ENCODE peak calls at places on chromosomes 3 and 15, in four cellular contexts. M, S, A and K are unnamed samples.

GRCh38 chr15:74334127-74334526 is 33.3 kb downstream of the CYP11A1 start:
- DNase-seq in S (no peak), A (no peak), M (no peak), K (no peak)

GRCh38 chr3:143158549-143158988 is 39.0 kb downstream of the CHST2 start:
- DNase-seq in A (no peak), S (no peak), M (no peak), K (no peak)

GRCh38 chr15:93451265-93451664 is 362.3 kb upstream of the RGMA start:
- DNase-seq in M (no peak), S (no peak), A (no peak), K (no peak)

GRCh38 chr3:10974746-10975375 is 17.7 kb upstream of the SLC6A1 start:
- DNase-seq in A (no peak), M (no peak), S (no peak), K (no peak)

GRCh38 chr15:52651114-52651513 is 28.1 kb downstream of the ATOSA start:
- DNase-seq in M (no peak), A (no peak), S (no peak), K (no peak)

GRCh38 chr3:151538706-151539403 is 78.0 kb upstream of the IGSF10 start:
- DNase-seq in A (no peak), M (peak), S (no peak), K (no peak)

GRCh38 chr15:30905821-30906220 is 2.1 kb downstream of the FAN1 start:
- DNase-seq in S (no peak), A (no peak), M (no peak), K (no peak)

GRCh38 chr3:39707314-39707909 is 102.0 kb upstream of the MYRIP start:
- DNase-seq in M (peak), S (peak), A (peak), K (peak)

GRCh38 chr3:156218353-156218744 is 98.0 kb downstream of the KCNAB1 start:
- DNase-seq in M (no peak), A (peak), S (no peak), K (no peak)

GRCh38 chr15:63718590-63719035 is 115.1 kb downstream of the HERC1 start:
- DNase-seq in S (no peak), M (no peak), A (peak), K (no peak)

GRCh38 chr15:61682891-61683500 is 377.3 kb downstream of the VPS13C start:
- DNase-seq in S (no peak), M (no peak), A (no peak), K (no peak)

GRCh38 chr15:92958105-92958504 is 58.0 kb downstream of the CHD2 start:
- DNase-seq in A (no peak), M (no peak), S (no peak), K (no peak)

GRCh38 chr3:57652203-57652602 is 40.7 kb downstream of the DENND6A start:
- DNase-seq in A (no peak), S (no peak), M (peak), K (no peak)

GRCh38 chr3:45224824-45225464 is 1.1 kb downstream of the TMEM158 start:
- DNase-seq in M (peak), A (peak), S (peak), K (no peak)

GRCh38 chr3:132721479-132722164 is 587 bp downstream of the NPHP3 start:
- DNase-seq in S (no peak), A (peak), M (peak), K (no peak)

GRCh38 chr3:132723551-132723950 is 1.3 kb upstream of the NPHP3 start:
- DNase-seq in S (no peak), M (no peak), A (no peak), K (no peak)

GRCh38 chr3:132726341-132726823 is 4.2 kb upstream of the NPHP3 start:
- DNase-seq in A (peak), S (peak), M (peak), K (no peak)

GRCh38 chr3:132723024-132723462 is 834 bp upstream of the NPHP3 start:
- DNase-seq in M (no peak), S (no peak), A (no peak), K (no peak)

DNA sequence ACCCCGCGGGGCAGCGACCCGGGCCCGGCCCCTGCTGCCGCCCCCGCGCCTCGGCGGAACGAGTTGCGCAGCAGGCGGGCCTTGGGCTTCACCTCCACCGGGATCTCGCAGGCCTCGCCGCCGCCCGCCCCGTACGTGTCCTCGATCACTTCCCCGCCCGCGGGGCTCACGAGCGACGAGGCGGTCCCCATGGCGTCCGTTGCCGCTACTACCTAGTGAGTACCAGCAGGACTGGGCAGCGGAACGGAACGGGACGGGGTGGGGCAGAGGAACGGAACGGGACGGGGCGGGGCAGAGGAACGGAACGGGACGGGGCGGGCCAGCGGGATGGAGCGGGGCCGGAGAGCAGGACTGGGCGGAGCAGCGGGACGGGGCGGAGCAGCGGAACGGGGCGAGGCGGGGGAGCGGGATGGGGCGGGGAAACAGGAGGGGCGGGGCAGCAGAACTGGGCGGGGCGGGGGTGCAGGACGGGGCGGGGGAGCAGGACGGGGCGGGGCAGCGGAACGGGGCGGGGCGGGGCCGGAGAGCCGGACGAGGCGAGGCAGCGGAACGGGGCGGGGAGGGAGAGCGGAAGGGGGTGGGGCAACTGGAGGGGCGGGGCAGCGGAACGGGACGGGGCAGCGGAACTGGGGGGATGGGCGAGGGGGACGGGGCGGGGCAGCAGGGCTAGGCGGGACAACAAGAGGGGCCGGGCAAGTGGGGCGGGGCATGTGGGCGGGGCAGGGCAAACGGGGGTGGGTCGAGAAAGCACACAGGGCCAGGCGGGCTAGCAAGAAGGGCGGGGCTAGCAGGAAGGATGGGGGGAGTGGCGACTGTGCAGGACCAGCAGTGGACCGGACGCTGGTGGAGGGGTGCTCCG is at the start of gene NPHP3:
- DNase-seq in M (peak), A (peak), S (peak), K (peak)
- TF ChIP-seq CTCF in M (no peak), A (peak), S (no peak), K (peak)

DNA sequence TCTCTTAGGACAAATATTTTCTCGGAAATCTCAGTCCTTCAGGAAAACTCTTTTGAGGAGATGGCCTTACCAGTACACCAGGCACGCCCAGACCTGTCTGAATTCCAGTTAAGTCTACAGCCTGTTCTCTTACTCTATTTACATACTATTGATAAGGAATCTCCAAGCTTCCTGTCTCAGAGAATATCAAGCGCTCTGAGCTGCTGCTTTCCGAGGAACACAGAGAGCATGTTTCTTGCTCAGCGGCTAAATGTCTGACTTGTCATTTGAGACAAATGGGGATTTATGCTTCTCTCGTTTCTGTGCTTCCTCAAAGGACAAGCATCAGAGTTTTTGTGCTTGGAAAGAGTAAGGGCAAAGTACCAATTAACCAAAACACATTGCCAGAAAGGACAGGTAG is 112.4 kb upstream of the CCDC54 start:
- DNase-seq in M (no peak), A (no peak), S (no peak), K (no peak)
- TF ChIP-seq ELF1 in M (no peak), A (no peak), S (no peak), K (no peak)

DNA sequence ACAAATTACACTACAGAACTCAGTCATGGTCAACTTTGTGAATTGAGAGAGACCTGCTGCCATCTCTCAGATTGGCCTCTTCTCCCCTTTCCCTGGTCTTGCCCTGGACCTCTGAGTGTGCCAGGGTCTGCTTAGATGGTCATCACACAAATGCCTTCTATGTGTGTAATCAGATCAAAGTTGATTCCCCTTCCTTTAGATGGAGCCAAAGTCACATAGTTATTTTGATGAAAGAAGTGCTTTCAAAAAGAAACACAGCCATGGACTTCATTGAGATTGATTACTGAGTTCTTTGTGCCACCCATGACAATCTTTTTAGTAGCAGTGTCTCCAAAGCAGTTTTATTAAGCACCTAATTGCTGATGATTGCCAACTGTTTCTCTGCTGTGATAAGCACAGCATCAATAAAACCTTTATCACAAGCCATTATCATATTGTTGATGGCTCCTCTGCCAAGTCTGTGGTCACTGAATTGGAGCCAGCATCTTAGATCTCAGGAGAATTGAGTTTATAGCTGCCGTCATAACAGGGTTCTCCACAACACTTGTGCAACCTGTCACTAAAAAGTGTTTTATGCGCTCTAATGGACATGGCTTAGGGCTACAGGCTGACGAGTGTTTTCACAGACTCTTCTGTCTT is 149.7 kb upstream of the NUDT16 start:
- DNase-seq in A (peak), S (peak), M (no peak), K (no peak)
- TF ChIP-seq CTCF in A (peak), S (peak), M (no peak), K (peak)

DNA sequence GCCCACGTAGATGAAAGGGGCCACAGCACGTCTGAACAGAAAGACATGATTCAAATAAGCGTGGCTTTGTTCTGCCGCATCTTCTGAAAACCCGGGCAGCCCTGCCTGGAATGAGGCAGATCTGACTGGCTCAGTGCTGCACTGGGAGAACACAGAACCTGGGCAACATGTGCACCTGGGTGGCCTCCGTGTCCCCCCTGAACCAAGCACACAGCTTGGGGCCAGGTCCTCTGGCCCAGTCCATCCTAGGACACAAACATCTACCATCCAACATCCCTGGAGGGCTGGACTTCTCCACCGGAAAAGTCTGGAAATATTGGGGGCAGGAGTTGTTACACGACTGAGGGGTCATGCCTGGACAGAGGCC is 119.4 kb downstream of the ADAMTS17 start:
- DNase-seq in M (no peak), S (no peak), A (no peak), K (no peak)
- TF ChIP-seq ELF1 in M (no peak), S (no peak), A (no peak), K (no peak)

GRCh38 chr3:5071061-5071460 is 51.0 kb upstream of the ARL8B start:
- DNase-seq in S (no peak), A (no peak), M (no peak), K (no peak)
- TF ChIP-seq CTCF in S (no peak), A (no peak), M (no peak), K (no peak)